ENCODE peak calls at places on chromosomes 1 and 21, in ten cellular contexts. One of them, this sample, is unnamed.

GRCh38 chr1:42846257-42847110 is at the start of gene ZNF691:
- DNase-seq in EL: peak
- DNase-seq in ureter: peak
- DNase-seq in Right ventricle myocardium superior: peak
- DNase-seq in effector memory CD8-positive, alpha-beta T cell: peak
- DNase-seq in NCI-H1105 treated with DMSO at 0.1 percent for 48 hours: peak
- DNase-seq in hippocampal formation: peak
- DNase-seq in HFFc6: peak
- DNase-seq in stimulated activated CD4-positive, alpha-beta T cell treated with anti-CD3 and anti-CD28 coated beads, Interleukin-4, amount 100 ng/mL, for 48 hours: peak
- DNase-seq in mammary epithelial cell: peak
- DNase-seq in this sample: peak

GRCh38 chr1:230537456-230537855 is 104.8 kb upstream of the COG2 start:
- DNase-seq in HFFc6: no peak
- DNase-seq in NCI-H1105 treated with DMSO at 0.1 percent for 48 hours: no peak
- DNase-seq in hippocampal formation: no peak
- DNase-seq in effector memory CD8-positive, alpha-beta T cell: no peak
- DNase-seq in mammary epithelial cell: no peak
- DNase-seq in Right ventricle myocardium superior: no peak
- DNase-seq in stimulated activated CD4-positive, alpha-beta T cell treated with anti-CD3 and anti-CD28 coated beads, Interleukin-4, amount 100 ng/mL, for 48 hours: no peak
- DNase-seq in EL: no peak
- DNase-seq in ureter: no peak
- DNase-seq in this sample: no peak

GRCh38 chr1:113391643-113392271 is 1.4 kb downstream of the MAGI3 start:
- DNase-seq in stimulated activated CD4-positive, alpha-beta T cell treated with anti-CD3 and anti-CD28 coated beads, Interleukin-4, amount 100 ng/mL, for 48 hours: no peak
- DNase-seq in NCI-H1105 treated with DMSO at 0.1 percent for 48 hours: peak
- DNase-seq in EL: no peak
- DNase-seq in mammary epithelial cell: peak
- DNase-seq in hippocampal formation: no peak
- DNase-seq in ureter: no peak
- DNase-seq in HFFc6: no peak
- DNase-seq in Right ventricle myocardium superior: no peak
- DNase-seq in effector memory CD8-positive, alpha-beta T cell: peak
- DNase-seq in this sample: no peak

GRCh38 chr1:243903904-243904303 is 53.9 kb upstream of the AKT3 start:
- DNase-seq in EL: no peak
- DNase-seq in mammary epithelial cell: no peak
- DNase-seq in NCI-H1105 treated with DMSO at 0.1 percent for 48 hours: no peak
- DNase-seq in stimulated activated CD4-positive, alpha-beta T cell treated with anti-CD3 and anti-CD28 coated beads, Interleukin-4, amount 100 ng/mL, for 48 hours: no peak
- DNase-seq in Right ventricle myocardium superior: no peak
- DNase-seq in effector memory CD8-positive, alpha-beta T cell: no peak
- DNase-seq in ureter: no peak
- DNase-seq in hippocampal formation: no peak
- DNase-seq in HFFc6: peak
- DNase-seq in this sample: no peak

GRCh38 chr21:27248791-27249190 is 281.9 kb upstream of the ADAMTS5 start:
- DNase-seq in NCI-H1105 treated with DMSO at 0.1 percent for 48 hours: no peak
- DNase-seq in mammary epithelial cell: no peak
- DNase-seq in hippocampal formation: no peak
- DNase-seq in ureter: no peak
- DNase-seq in EL: no peak
- DNase-seq in stimulated activated CD4-positive, alpha-beta T cell treated with anti-CD3 and anti-CD28 coated beads, Interleukin-4, amount 100 ng/mL, for 48 hours: no peak
- DNase-seq in Right ventricle myocardium superior: no peak
- DNase-seq in HFFc6: no peak
- DNase-seq in effector memory CD8-positive, alpha-beta T cell: no peak
- DNase-seq in this sample: no peak

GRCh38 chr1:166852918-166853317 is 13.6 kb downstream of the POGK start:
- DNase-seq in NCI-H1105 treated with DMSO at 0.1 percent for 48 hours: no peak
- DNase-seq in HFFc6: no peak
- DNase-seq in Right ventricle myocardium superior: no peak
- DNase-seq in stimulated activated CD4-positive, alpha-beta T cell treated with anti-CD3 and anti-CD28 coated beads, Interleukin-4, amount 100 ng/mL, for 48 hours: no peak
- DNase-seq in mammary epithelial cell: no peak
- DNase-seq in effector memory CD8-positive, alpha-beta T cell: no peak
- DNase-seq in hippocampal formation: no peak
- DNase-seq in ureter: no peak
- DNase-seq in EL: no peak
- DNase-seq in this sample: no peak

GRCh38 chr1:3735027-3735682 is 17.1 kb upstream of the CCDC27 start:
- DNase-seq in HFFc6: no peak
- DNase-seq in Right ventricle myocardium superior: no peak
- DNase-seq in hippocampal formation: no peak
- DNase-seq in NCI-H1105 treated with DMSO at 0.1 percent for 48 hours: no peak
- DNase-seq in ureter: no peak
- DNase-seq in EL: no peak
- DNase-seq in effector memory CD8-positive, alpha-beta T cell: no peak
- DNase-seq in mammary epithelial cell: no peak
- DNase-seq in stimulated activated CD4-positive, alpha-beta T cell treated with anti-CD3 and anti-CD28 coated beads, Interleukin-4, amount 100 ng/mL, for 48 hours: no peak
- DNase-seq in this sample: no peak

GRCh38 chr1:19922015-19922688 is 1.3 kb downstream of the PLA2G2E start:
- DNase-seq in ureter: no peak
- DNase-seq in NCI-H1105 treated with DMSO at 0.1 percent for 48 hours: no peak
- DNase-seq in HFFc6: no peak
- DNase-seq in stimulated activated CD4-positive, alpha-beta T cell treated with anti-CD3 and anti-CD28 coated beads, Interleukin-4, amount 100 ng/mL, for 48 hours: no peak
- DNase-seq in effector memory CD8-positive, alpha-beta T cell: no peak
- DNase-seq in EL: no peak
- DNase-seq in hippocampal formation: no peak
- DNase-seq in Right ventricle myocardium superior: no peak
- DNase-seq in mammary epithelial cell: no peak
- DNase-seq in this sample: no peak

GRCh38 chr1:19861034-19861433 is 21.2 kb upstream of the OTUD3 start:
- DNase-seq in Right ventricle myocardium superior: no peak
- DNase-seq in stimulated activated CD4-positive, alpha-beta T cell treated with anti-CD3 and anti-CD28 coated beads, Interleukin-4, amount 100 ng/mL, for 48 hours: no peak
- DNase-seq in ureter: no peak
- DNase-seq in effector memory CD8-positive, alpha-beta T cell: no peak
- DNase-seq in mammary epithelial cell: peak
- DNase-seq in EL: peak
- DNase-seq in NCI-H1105 treated with DMSO at 0.1 percent for 48 hours: no peak
- DNase-seq in HFFc6: peak
- DNase-seq in hippocampal formation: no peak
- DNase-seq in this sample: no peak

GRCh38 chr1:191757003-191757402 is 401.3 kb upstream of the RGS18 start:
- DNase-seq in HFFc6: no peak
- DNase-seq in NCI-H1105 treated with DMSO at 0.1 percent for 48 hours: no peak
- DNase-seq in effector memory CD8-positive, alpha-beta T cell: no peak
- DNase-seq in EL: peak
- DNase-seq in mammary epithelial cell: no peak
- DNase-seq in ureter: no peak
- DNase-seq in stimulated activated CD4-positive, alpha-beta T cell treated with anti-CD3 and anti-CD28 coated beads, Interleukin-4, amount 100 ng/mL, for 48 hours: no peak
- DNase-seq in Right ventricle myocardium superior: no peak
- DNase-seq in hippocampal formation: no peak
- DNase-seq in this sample: no peak

GRCh38 chr1:209889077-209889418 is 49.0 kb upstream of the SYT14 start:
- DNase-seq in EL: no peak
- DNase-seq in HFFc6: no peak
- DNase-seq in hippocampal formation: no peak
- DNase-seq in NCI-H1105 treated with DMSO at 0.1 percent for 48 hours: no peak
- DNase-seq in effector memory CD8-positive, alpha-beta T cell: no peak
- DNase-seq in Right ventricle myocardium superior: no peak
- DNase-seq in mammary epithelial cell: no peak
- DNase-seq in stimulated activated CD4-positive, alpha-beta T cell treated with anti-CD3 and anti-CD28 coated beads, Interleukin-4, amount 100 ng/mL, for 48 hours: no peak
- DNase-seq in ureter: no peak
- DNase-seq in this sample: no peak

GRCh38 chr1:6521502-6521901 is 30.0 kb upstream of the PLEKHG5 start:
- DNase-seq in stimulated activated CD4-positive, alpha-beta T cell treated with anti-CD3 and anti-CD28 coated beads, Interleukin-4, amount 100 ng/mL, for 48 hours: no peak
- DNase-seq in Right ventricle myocardium superior: no peak
- DNase-seq in mammary epithelial cell: peak
- DNase-seq in HFFc6: peak
- DNase-seq in hippocampal formation: no peak
- DNase-seq in EL: peak
- DNase-seq in ureter: no peak
- DNase-seq in NCI-H1105 treated with DMSO at 0.1 percent for 48 hours: no peak
- DNase-seq in effector memory CD8-positive, alpha-beta T cell: no peak
- DNase-seq in this sample: no peak

GRCh38 chr1:22808186-22808845 is 97.7 kb downstream of the EPHB2 start:
- DNase-seq in effector memory CD8-positive, alpha-beta T cell: no peak
- DNase-seq in NCI-H1105 treated with DMSO at 0.1 percent for 48 hours: no peak
- DNase-seq in hippocampal formation: no peak
- DNase-seq in HFFc6: peak
- DNase-seq in stimulated activated CD4-positive, alpha-beta T cell treated with anti-CD3 and anti-CD28 coated beads, Interleukin-4, amount 100 ng/mL, for 48 hours: no peak
- DNase-seq in EL: peak
- DNase-seq in Right ventricle myocardium superior: no peak
- DNase-seq in mammary epithelial cell: peak
- DNase-seq in ureter: no peak
- DNase-seq in this sample: no peak

GRCh38 chr1:245270063-245270462 is 115.3 kb downstream of the KIF26B start:
- DNase-seq in Right ventricle myocardium superior: no peak
- DNase-seq in EL: no peak
- DNase-seq in stimulated activated CD4-positive, alpha-beta T cell treated with anti-CD3 and anti-CD28 coated beads, Interleukin-4, amount 100 ng/mL, for 48 hours: no peak
- DNase-seq in HFFc6: no peak
- DNase-seq in hippocampal formation: no peak
- DNase-seq in ureter: no peak
- DNase-seq in mammary epithelial cell: no peak
- DNase-seq in NCI-H1105 treated with DMSO at 0.1 percent for 48 hours: no peak
- DNase-seq in effector memory CD8-positive, alpha-beta T cell: no peak
- DNase-seq in this sample: no peak

GRCh38 chr1:191851799-191852595 is 306.3 kb upstream of the RGS18 start:
- DNase-seq in Right ventricle myocardium superior: no peak
- DNase-seq in hippocampal formation: no peak
- DNase-seq in NCI-H1105 treated with DMSO at 0.1 percent for 48 hours: no peak
- DNase-seq in HFFc6: no peak
- DNase-seq in mammary epithelial cell: peak
- DNase-seq in EL: peak
- DNase-seq in ureter: no peak
- DNase-seq in effector memory CD8-positive, alpha-beta T cell: no peak
- DNase-seq in stimulated activated CD4-positive, alpha-beta T cell treated with anti-CD3 and anti-CD28 coated beads, Interleukin-4, amount 100 ng/mL, for 48 hours: no peak
- DNase-seq in this sample: no peak

GRCh38 chr1:218459878-218460277 is 114.7 kb downstream of the TGFB2 start:
- DNase-seq in Right ventricle myocardium superior: no peak
- DNase-seq in mammary epithelial cell: peak
- DNase-seq in hippocampal formation: no peak
- DNase-seq in effector memory CD8-positive, alpha-beta T cell: no peak
- DNase-seq in ureter: no peak
- DNase-seq in EL: peak
- DNase-seq in HFFc6: peak
- DNase-seq in stimulated activated CD4-positive, alpha-beta T cell treated with anti-CD3 and anti-CD28 coated beads, Interleukin-4, amount 100 ng/mL, for 48 hours: no peak
- DNase-seq in NCI-H1105 treated with DMSO at 0.1 percent for 48 hours: no peak
- DNase-seq in this sample: no peak

GRCh38 chr1:39086386-39087108 is 60.4 kb downstream of the NDUFS5 start:
- DNase-seq in NCI-H1105 treated with DMSO at 0.1 percent for 48 hours: no peak
- DNase-seq in mammary epithelial cell: no peak
- DNase-seq in hippocampal formation: no peak
- DNase-seq in Right ventricle myocardium superior: no peak
- DNase-seq in ureter: no peak
- DNase-seq in stimulated activated CD4-positive, alpha-beta T cell treated with anti-CD3 and anti-CD28 coated beads, Interleukin-4, amount 100 ng/mL, for 48 hours: no peak
- DNase-seq in HFFc6: no peak
- DNase-seq in EL: peak
- DNase-seq in effector memory CD8-positive, alpha-beta T cell: no peak
- DNase-seq in this sample: no peak

GRCh38 chr1:177983087-177983823 is 13.4 kb upstream of the SEC16B start:
- DNase-seq in NCI-H1105 treated with DMSO at 0.1 percent for 48 hours: no peak
- DNase-seq in stimulated activated CD4-positive, alpha-beta T cell treated with anti-CD3 and anti-CD28 coated beads, Interleukin-4, amount 100 ng/mL, for 48 hours: no peak
- DNase-seq in Right ventricle myocardium superior: no peak
- DNase-seq in hippocampal formation: no peak
- DNase-seq in mammary epithelial cell: no peak
- DNase-seq in effector memory CD8-positive, alpha-beta T cell: no peak
- DNase-seq in HFFc6: no peak
- DNase-seq in EL: no peak
- DNase-seq in ureter: no peak
- DNase-seq in this sample: no peak

GRCh38 chr1:204826970-204827369 is 43.7 kb upstream of the NFASC start:
- DNase-seq in ureter: no peak
- DNase-seq in effector memory CD8-positive, alpha-beta T cell: no peak
- DNase-seq in NCI-H1105 treated with DMSO at 0.1 percent for 48 hours: no peak
- DNase-seq in EL: peak
- DNase-seq in hippocampal formation: no peak
- DNase-seq in mammary epithelial cell: no peak
- DNase-seq in stimulated activated CD4-positive, alpha-beta T cell treated with anti-CD3 and anti-CD28 coated beads, Interleukin-4, amount 100 ng/mL, for 48 hours: no peak
- DNase-seq in HFFc6: no peak
- DNase-seq in Right ventricle myocardium superior: no peak
- DNase-seq in this sample: no peak

GRCh38 chr1:29236993-29237905 is 927 bp downstream of the PTPRU start:
- DNase-seq in EL: peak
- DNase-seq in effector memory CD8-positive, alpha-beta T cell: no peak
- DNase-seq in HFFc6: peak
- DNase-seq in hippocampal formation: no peak
- DNase-seq in stimulated activated CD4-positive, alpha-beta T cell treated with anti-CD3 and anti-CD28 coated beads, Interleukin-4, amount 100 ng/mL, for 48 hours: no peak
- DNase-seq in mammary epithelial cell: peak
- DNase-seq in NCI-H1105 treated with DMSO at 0.1 percent for 48 hours: no peak
- DNase-seq in Right ventricle myocardium superior: peak
- DNase-seq in ureter: peak
- DNase-seq in this sample: peak

GRCh38 chr21:42056468-42056867 is 14.6 kb upstream of the UMODL1 start:
- DNase-seq in stimulated activated CD4-positive, alpha-beta T cell treated with anti-CD3 and anti-CD28 coated beads, Interleukin-4, amount 100 ng/mL, for 48 hours: no peak
- DNase-seq in ureter: no peak
- DNase-seq in HFFc6: no peak
- DNase-seq in Right ventricle myocardium superior: peak
- DNase-seq in EL: no peak
- DNase-seq in effector memory CD8-positive, alpha-beta T cell: no peak
- DNase-seq in hippocampal formation: no peak
- DNase-seq in mammary epithelial cell: no peak
- DNase-seq in NCI-H1105 treated with DMSO at 0.1 percent for 48 hours: peak
- DNase-seq in this sample: peak

GRCh38 chr21:46564391-46564790 is 40.5 kb downstream of the S100B start:
- DNase-seq in stimulated activated CD4-positive, alpha-beta T cell treated with anti-CD3 and anti-CD28 coated beads, Interleukin-4, amount 100 ng/mL, for 48 hours: no peak
- DNase-seq in hippocampal formation: no peak
- DNase-seq in EL: no peak
- DNase-seq in NCI-H1105 treated with DMSO at 0.1 percent for 48 hours: no peak
- DNase-seq in HFFc6: no peak
- DNase-seq in Right ventricle myocardium superior: no peak
- DNase-seq in mammary epithelial cell: no peak
- DNase-seq in effector memory CD8-positive, alpha-beta T cell: no peak
- DNase-seq in ureter: no peak
- DNase-seq in this sample: no peak

GRCh38 chr1:232597721-232598120 is 32.2 kb downstream of the SIPA1L2 start:
- DNase-seq in hippocampal formation: no peak
- DNase-seq in mammary epithelial cell: no peak
- DNase-seq in Right ventricle myocardium superior: no peak
- DNase-seq in HFFc6: no peak
- DNase-seq in ureter: no peak
- DNase-seq in EL: no peak
- DNase-seq in NCI-H1105 treated with DMSO at 0.1 percent for 48 hours: no peak
- DNase-seq in stimulated activated CD4-positive, alpha-beta T cell treated with anti-CD3 and anti-CD28 coated beads, Interleukin-4, amount 100 ng/mL, for 48 hours: no peak
- DNase-seq in effector memory CD8-positive, alpha-beta T cell: no peak
- DNase-seq in this sample: no peak

GRCh38 chr1:229843627-229844238 is 217.7 kb downstream of the URB2 start:
- DNase-seq in EL: peak
- DNase-seq in NCI-H1105 treated with DMSO at 0.1 percent for 48 hours: peak
- DNase-seq in effector memory CD8-positive, alpha-beta T cell: no peak
- DNase-seq in ureter: no peak
- DNase-seq in stimulated activated CD4-positive, alpha-beta T cell treated with anti-CD3 and anti-CD28 coated beads, Interleukin-4, amount 100 ng/mL, for 48 hours: no peak
- DNase-seq in Right ventricle myocardium superior: peak
- DNase-seq in hippocampal formation: no peak
- DNase-seq in HFFc6: peak
- DNase-seq in mammary epithelial cell: peak
- DNase-seq in this sample: no peak

GRCh38 chr1:221712776-221713431 is 29.0 kb downstream of the DUSP10 start:
- DNase-seq in EL: peak
- DNase-seq in mammary epithelial cell: no peak
- DNase-seq in Right ventricle myocardium superior: peak
- DNase-seq in NCI-H1105 treated with DMSO at 0.1 percent for 48 hours: no peak
- DNase-seq in hippocampal formation: no peak
- DNase-seq in stimulated activated CD4-positive, alpha-beta T cell treated with anti-CD3 and anti-CD28 coated beads, Interleukin-4, amount 100 ng/mL, for 48 hours: peak
- DNase-seq in ureter: no peak
- DNase-seq in HFFc6: no peak
- DNase-seq in effector memory CD8-positive, alpha-beta T cell: peak
- DNase-seq in this sample: peak

GRCh38 chr1:15246960-15247614 is at the start of gene FHAD1:
- DNase-seq in NCI-H1105 treated with DMSO at 0.1 percent for 48 hours: peak
- DNase-seq in HFFc6: peak
- DNase-seq in mammary epithelial cell: peak
- DNase-seq in effector memory CD8-positive, alpha-beta T cell: peak
- DNase-seq in ureter: peak
- DNase-seq in Right ventricle myocardium superior: peak
- DNase-seq in stimulated activated CD4-positive, alpha-beta T cell treated with anti-CD3 and anti-CD28 coated beads, Interleukin-4, amount 100 ng/mL, for 48 hours: peak
- DNase-seq in EL: peak
- DNase-seq in hippocampal formation: no peak
- DNase-seq in this sample: peak

GRCh38 chr1:205484985-205485967 is 19.2 kb upstream of the CDK18 start:
- DNase-seq in effector memory CD8-positive, alpha-beta T cell: peak
- DNase-seq in ureter: peak
- DNase-seq in stimulated activated CD4-positive, alpha-beta T cell treated with anti-CD3 and anti-CD28 coated beads, Interleukin-4, amount 100 ng/mL, for 48 hours: peak
- DNase-seq in Right ventricle myocardium superior: peak
- DNase-seq in NCI-H1105 treated with DMSO at 0.1 percent for 48 hours: peak
- DNase-seq in HFFc6: peak
- DNase-seq in mammary epithelial cell: peak
- DNase-seq in hippocampal formation: peak
- DNase-seq in EL: peak
- DNase-seq in this sample: peak

GRCh38 chr1:10980841-10981727 is 31.4 kb upstream of the TARDBP start:
- DNase-seq in HFFc6: no peak
- DNase-seq in stimulated activated CD4-positive, alpha-beta T cell treated with anti-CD3 and anti-CD28 coated beads, Interleukin-4, amount 100 ng/mL, for 48 hours: no peak
- DNase-seq in ureter: no peak
- DNase-seq in Right ventricle myocardium superior: peak
- DNase-seq in hippocampal formation: peak
- DNase-seq in EL: peak
- DNase-seq in NCI-H1105 treated with DMSO at 0.1 percent for 48 hours: no peak
- DNase-seq in effector memory CD8-positive, alpha-beta T cell: no peak
- DNase-seq in mammary epithelial cell: no peak
- DNase-seq in this sample: no peak